ENCODE peak calls at places on chromosomes 4 and X, in eight cellular contexts. M, A, Y, V, E, O, D and J are unnamed samples.

GRCh38 chrX:100994352-100995281 is 25.1 kb downstream of the ARL13A start:
- DNase-seq in M (no peak), A (peak; percentile 28), Y (no peak), V (peak; percentile 87), E (no peak), O (no peak), D (peak; percentile 41), J (peak; percentile 35)

GRCh38 chrX:125205084-125205917 is 114.4 kb upstream of the TEX13C start:
- DNase-seq in M (no peak), A (peak; percentile 6), Y (peak; percentile 39), V (peak; percentile 30), E (peak; percentile 39), O (peak; percentile 4), D (no peak), J (no peak)

GRCh38 chrX:135000516-135000915 is 9.7 kb downstream of the SMIM10 start:
- DNase-seq in M (no peak), A (no peak), Y (no peak), V (peak; percentile 22), E (no peak), O (no peak), D (no peak), J (no peak)

GRCh38 chr4:190019023-190019858 is 7.8 kb downstream of the FRG2 start:
- DNase-seq in M (no peak), A (no peak), Y (no peak), V (no peak), E (no peak), O (no peak), D (no peak), J (no peak)

GRCh38 chr4:4461850-4462249 is 74.9 kb downstream of the NSG1 start:
- DNase-seq in M (no peak), A (no peak), Y (no peak), V (no peak), E (no peak), O (peak; percentile 30), D (no peak), J (peak; percentile 24)

GRCh38 chr4:153521995-153522799 is 56.0 kb downstream of the TMEM131L start:
- DNase-seq in M (no peak), A (no peak), Y (no peak), V (no peak), E (no peak), O (peak; percentile 64), D (no peak), J (no peak)

GRCh38 chr4:120071192-120071795 is 4.6 kb upstream of the MAD2L1 start:
- DNase-seq in M (peak; percentile 35), A (peak; percentile 82), Y (no peak), V (peak; percentile 65), E (no peak), O (peak; percentile 44), D (peak; percentile 72), J (peak; percentile 37)

GRCh38 chr4:4860803-4861591 is 1.5 kb downstream of the MSX1 start:
- DNase-seq in M (no peak), A (peak; percentile 29), Y (peak; percentile 64), V (no peak), E (peak; percentile 49), O (no peak), D (peak; percentile 51), J (no peak)

GRCh38 chr4:149825336-149825735 is 9.7 kb upstream of the IQCM start:
- DNase-seq in M (no peak), A (no peak), Y (no peak), V (peak; percentile 95), E (no peak), O (no peak), D (no peak), J (no peak)

GRCh38 chr4:87026795-87027495 is 92.1 kb downstream of the AFF1 start:
- DNase-seq in M (no peak), A (no peak), Y (peak; percentile 38), V (no peak), E (no peak), O (no peak), D (no peak), J (no peak)

GRCh38 chr4:6196324-6196723 is 4.0 kb downstream of the JAKMIP1 start:
- DNase-seq in M (no peak), A (no peak), Y (no peak), V (no peak), E (no peak), O (no peak), D (no peak), J (no peak)

GRCh38 chr4:154744341-154744948 is 645 bp downstream of the LRAT start:
- DNase-seq in M (no peak), A (no peak), Y (no peak), V (no peak), E (no peak), O (no peak), D (no peak), J (no peak)
- H3K27me3 ChIP-seq in M (no peaks in the 10 kb centered on the region), A (peaks cover 64% of the 10 kb centered on the region), Y (peaks cover 65% of the 10 kb centered on the region), V (peaks cover 24% of the 10 kb centered on the region), E (peaks cover 17% of the 10 kb centered on the region), O (peaks cover 11% of the 10 kb centered on the region), D (peaks cover 40% of the 10 kb centered on the region), J (no peaks in the 10 kb centered on the region)

DNA sequence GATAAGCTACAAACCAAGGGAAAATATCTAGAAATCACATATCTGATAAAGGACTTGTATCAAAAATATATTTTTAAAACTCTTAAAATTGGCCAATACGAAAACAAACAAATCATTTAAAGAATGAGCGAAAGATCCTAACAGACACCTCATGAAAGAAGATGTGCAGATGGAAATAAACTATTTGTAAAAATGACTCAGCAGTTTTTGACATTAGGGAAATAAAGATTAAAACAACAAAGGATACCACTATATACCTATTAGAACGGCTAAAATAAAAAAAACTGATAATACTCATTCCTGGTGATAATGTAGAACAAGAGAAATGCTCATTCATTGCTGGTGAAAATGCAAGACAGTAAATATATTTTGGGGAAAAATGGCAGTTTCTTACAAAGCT is 506.4 kb downstream of the KLHL4 start:
- DNase-seq in M (no peak), A (no peak), Y (no peak), V (no peak), E (no peak), O (no peak), D (no peak), J (no peak)
- H3K27me3 ChIP-seq in M (no peaks in the 10 kb centered on the region), A (no peaks in the 10 kb centered on the region), Y (no peaks in the 10 kb centered on the region), V (no peaks in the 10 kb centered on the region), E (no peaks in the 10 kb centered on the region), O (no peaks in the 10 kb centered on the region), D (no peaks in the 10 kb centered on the region), J (no peaks in the 10 kb centered on the region)

GRCh38 chrX:146602246-146602645 is 207.3 kb upstream of the CXorf51B start:
- DNase-seq in M (no peak), A (no peak), Y (no peak), V (no peak), E (no peak), O (no peak), D (no peak), J (no peak)
- H3K27me3 ChIP-seq in M (no peaks in the 10 kb centered on the region), A (no peaks in the 10 kb centered on the region), Y (no peaks in the 10 kb centered on the region), V (no peaks in the 10 kb centered on the region), E (no peaks in the 10 kb centered on the region), O (no peaks in the 10 kb centered on the region), D (no peaks in the 10 kb centered on the region), J (no peaks in the 10 kb centered on the region)

DNA sequence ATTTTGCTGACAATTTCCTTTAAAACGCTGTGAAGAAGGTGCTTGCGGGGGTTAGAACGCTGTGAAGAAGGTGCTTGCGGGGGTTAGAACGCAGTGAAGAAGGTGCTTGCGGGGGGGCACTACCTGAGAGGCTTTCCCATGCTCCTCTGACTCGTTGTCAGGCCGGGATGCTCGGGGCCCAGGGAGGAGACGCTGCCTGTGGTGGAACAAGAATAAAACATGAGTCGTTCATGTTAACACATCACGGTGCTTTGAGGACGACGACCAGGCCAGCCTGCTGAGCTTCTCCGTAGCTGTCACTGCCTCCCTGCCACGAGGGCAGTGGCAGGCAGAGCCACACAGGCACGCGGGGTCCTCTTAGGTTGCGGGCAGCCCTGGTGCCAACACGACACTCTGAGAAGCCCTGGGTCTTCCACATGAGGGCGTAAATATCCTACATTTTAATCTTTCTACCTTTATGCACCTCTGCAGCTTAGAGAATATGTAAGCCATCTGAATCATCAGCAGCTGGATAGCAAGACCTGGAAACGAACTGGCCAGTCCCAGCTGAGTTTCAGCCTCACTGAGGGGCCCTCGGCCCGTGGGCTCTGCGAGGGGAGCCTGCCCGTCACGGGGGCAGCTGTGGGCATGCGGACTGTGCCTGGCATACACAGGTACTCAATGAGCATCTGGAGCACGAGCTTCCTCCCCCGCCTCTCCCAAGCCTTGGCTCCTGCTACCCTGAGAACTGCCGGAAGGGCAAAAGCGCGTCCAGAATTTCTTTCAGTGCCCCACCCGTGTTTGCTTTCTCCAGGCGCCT is 47.0 kb downstream of the FGFRL1 start:
- DNase-seq in M (no peak), A (no peak), Y (no peak), V (peak; percentile 41), E (no peak), O (no peak), D (no peak), J (no peak)
- H3K27me3 ChIP-seq in M (peaks cover 2% of the 10 kb centered on the region), A (peaks cover 21% of the 10 kb centered on the region), Y (peaks cover 35% of the 10 kb centered on the region), V (peaks cover 21% of the 10 kb centered on the region), E (peaks cover 5% of the 10 kb centered on the region), O (no peaks in the 10 kb centered on the region), D (peaks cover 20% of the 10 kb centered on the region), J (no peaks in the 10 kb centered on the region)

GRCh38 chrX:133575501-133575900 is 160.2 kb upstream of the GPC4 start:
- DNase-seq in M (no peak), A (no peak), Y (no peak), V (no peak), E (no peak), O (no peak), D (no peak), J (no peak)
- H3K27me3 ChIP-seq in M (no peaks in the 10 kb centered on the region), A (no peaks in the 10 kb centered on the region), Y (peaks cover 13% of the 10 kb centered on the region), V (no peaks in the 10 kb centered on the region), E (peaks cover 9% of the 10 kb centered on the region), O (no peaks in the 10 kb centered on the region), D (no peaks in the 10 kb centered on the region), J (no peaks in the 10 kb centered on the region)

GRCh38 chr4:173536808-173537429 is 6.9 kb upstream of the HAND2 start:
- DNase-seq in M (no peak), A (no peak), Y (no peak), V (no peak), E (peak; percentile 39), O (no peak), D (no peak), J (peak; percentile 15)
- H3K27me3 ChIP-seq in M (no peaks in the 10 kb centered on the region), A (peaks cover 77% of the 10 kb centered on the region), Y (peaks cover 93% of the 10 kb centered on the region), V (peaks cover 49% of the 10 kb centered on the region), E (no peaks in the 10 kb centered on the region), O (peaks cover 57% of the 10 kb centered on the region), D (peaks cover 76% of the 10 kb centered on the region), J (no peaks in the 10 kb centered on the region)

GRCh38 chrX:1134976-1135375 is 77.5 kb downstream of the CRLF2 start:
- DNase-seq in M (no peak), A (no peak), Y (no peak), V (no peak), E (no peak), O (no peak), D (no peak), J (no peak)
- H3K27me3 ChIP-seq in M (no peaks in the 10 kb centered on the region), A (no peaks in the 10 kb centered on the region), Y (no peaks in the 10 kb centered on the region), V (no peaks in the 10 kb centered on the region), E (no peaks in the 10 kb centered on the region), O (no peaks in the 10 kb centered on the region), D (no peaks in the 10 kb centered on the region), J (no peaks in the 10 kb centered on the region)